ENCODE peak calls at places on chromosomes 1 and 21, in six cellular contexts. I, K, R, G, A and J are unnamed samples.

GRCh38 chr1:68028566-68028965 is 21.9 kb downstream of the DIRAS3 start:
- DNase-seq in A (no peak), K (no peak), G (no peak), I (no peak), R (no peak), J (no peak)

GRCh38 chr1:7561331-7561921 is 209.7 kb upstream of the VAMP3 start:
- DNase-seq in R (no peak), I (peak; percentile 73), G (no peak), K (peak; percentile 63), A (peak; percentile 20), J (peak; percentile 64)

GRCh38 chr1:19352839-19353238 is 40.7 kb downstream of the SLC66A1 start:
- DNase-seq in R (no peak), I (no peak), G (no peak), K (no peak), A (no peak), J (no peak)

GRCh38 chr1:36528361-36529349 is 45.9 kb upstream of the CSF3R start:
- DNase-seq in K (no peak), I (no peak), A (no peak), R (no peak), G (no peak), J (no peak)

GRCh38 chr1:20590313-20590777 is 1.4 kb downstream of the CDA start:
- DNase-seq in A (no peak), R (no peak), I (no peak), K (no peak), G (peak; percentile 71), J (no peak)

GRCh38 chr1:16236091-16236494 is 890 bp downstream of the CPLANE2 start:
- DNase-seq in G (no peak), R (peak; percentile 78), K (no peak), A (peak; percentile 69), I (no peak), J (peak; percentile 57)

GRCh38 chr1:117371436-117372151 is 4.3 kb downstream of the MAN1A2 start:
- DNase-seq in I (no peak), A (no peak), K (no peak), R (no peak), G (no peak), J (no peak)

GRCh38 chr1:212754193-212754592 is 37.4 kb downstream of the NSL1 start:
- DNase-seq in K (no peak), G (no peak), R (peak; percentile 85), I (no peak), A (peak; percentile 72), J (no peak)

GRCh38 chr1:230916607-230917283 is 48.4 kb upstream of the C1orf198 start:
- DNase-seq in I (no peak), K (no peak), A (no peak), G (no peak), R (no peak), J (no peak)

GRCh38 chr1:182658055-182658454 is 26.3 kb downstream of the RGS8 start:
- DNase-seq in A (no peak), R (no peak), G (no peak), K (no peak), I (no peak), J (no peak)

GRCh38 chr1:11355594-11356467 is 82.8 kb downstream of the UBIAD1 start:
- DNase-seq in I (peak; percentile 43), R (no peak), G (no peak), A (no peak), K (no peak), J (no peak)

GRCh38 chr1:222930097-222930496 is 115.3 kb downstream of the DISP1 start:
- DNase-seq in G (no peak), R (no peak), A (no peak), I (no peak), K (no peak), J (no peak)

GRCh38 chr1:69569281-69569970 is 1.7 kb downstream of the LRRC7 start:
- DNase-seq in I (peak; percentile 35), G (no peak), K (peak; percentile 11), A (no peak), R (no peak), J (peak; percentile 3)

GRCh38 chr21:27572681-27573080 is 605.8 kb upstream of the ADAMTS5 start:
- DNase-seq in K (no peak), I (no peak), A (no peak), R (no peak), G (no peak), J (no peak)

GRCh38 chr1:204390731-204391466 is 20.7 kb downstream of the PPP1R15B start:
- DNase-seq in I (no peak), A (no peak), R (no peak), G (no peak), K (no peak), J (no peak)

GRCh38 chr21:29299046-29299905 is 554 bp downstream of the BACH1 start:
- DNase-seq in K (peak; percentile 59), A (no peak), I (peak; percentile 69), G (peak; percentile 78), R (peak; percentile 55), J (no peak)

GRCh38 chr1:157925419-157926166 is 67.9 kb upstream of the KIRREL1 start:
- DNase-seq in I (no peak), A (no peak), K (no peak), R (no peak), G (no peak), J (no peak)

GRCh38 chr1:113226118-113226517 is 153.1 kb downstream of the LRIG2 start:
- DNase-seq in I (no peak), G (peak; percentile 60), K (no peak), R (no peak), A (peak; percentile 76), J (peak; percentile 44)

DNA sequence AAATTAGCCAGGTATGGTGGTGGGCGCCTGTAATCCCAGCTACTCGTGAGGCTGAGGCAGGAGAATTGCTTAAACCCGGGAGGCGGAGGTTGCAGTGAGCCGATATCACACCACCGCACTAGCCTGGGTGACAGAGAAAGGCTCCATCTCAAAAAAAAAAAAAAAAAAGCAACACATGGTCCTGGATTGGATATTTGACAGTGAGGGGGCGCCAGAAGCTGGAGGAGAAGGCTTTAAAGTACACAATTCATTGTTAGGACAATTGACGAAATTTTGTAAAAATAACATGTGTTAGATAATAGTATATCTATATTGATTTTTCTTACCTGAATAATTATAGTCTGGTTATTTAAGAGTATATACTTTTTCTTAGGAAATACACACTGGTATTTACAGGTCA is 50.2 kb upstream of the USP25 start:
- DNase-seq in A (no peak), R (no peak), G (no peak), K (no peak), I (no peak), J (no peak)
- TF ChIP-seq CTCF in A (no peak), R (no peak), G (no peak), K (no peak), I (no peak), J (no peak)

GRCh38 chr1:9443913-9444445 is 95.3 kb upstream of the SLC25A33 start:
- DNase-seq in I (no peak), K (no peak), R (no peak), G (no peak), A (no peak), J (no peak)

GRCh38 chr1:9440763-9441194 is 98.5 kb upstream of the SLC25A33 start:
- DNase-seq in A (no peak), K (no peak), R (no peak), I (no peak), G (no peak), J (no peak)

GRCh38 chr1:9440261-9440660 is 99.0 kb upstream of the SLC25A33 start:
- DNase-seq in G (no peak), I (no peak), K (no peak), A (no peak), R (no peak), J (no peak)

GRCh38 chr1:9442986-9443385 is 96.3 kb upstream of the SLC25A33 start:
- DNase-seq in I (no peak), K (no peak), A (no peak), G (no peak), R (no peak), J (no peak)

GRCh38 chr1:9442266-9442846 is 96.9 kb upstream of the SLC25A33 start:
- DNase-seq in G (no peak), K (no peak), R (no peak), I (no peak), A (no peak), J (no peak)
- TF ChIP-seq CTCF in G (no peak), K (no peak), R (no peak), I (no peak), A (no peak), J (no peak)

GRCh38 chr1:43009274-43009673 is 50.6 kb upstream of the SLC2A1 start:
- DNase-seq in G (no peak), I (no peak), K (no peak), A (no peak), R (no peak), J (no peak)

GRCh38 chr1:43007377-43008105 is 48.9 kb upstream of the SLC2A1 start:
- DNase-seq in G (no peak), I (no peak), A (no peak), K (peak; percentile 29), R (no peak), J (no peak)

GRCh38 chr1:43011020-43011419 is 52.4 kb upstream of the SLC2A1 start:
- DNase-seq in G (no peak), K (no peak), A (no peak), R (no peak), I (no peak), J (no peak)

GRCh38 chr1:43008106-43008424 is 49.4 kb upstream of the SLC2A1 start:
- DNase-seq in K (peak; percentile 41), A (no peak), I (peak; percentile 50), G (no peak), R (no peak), J (no peak)

DNA sequence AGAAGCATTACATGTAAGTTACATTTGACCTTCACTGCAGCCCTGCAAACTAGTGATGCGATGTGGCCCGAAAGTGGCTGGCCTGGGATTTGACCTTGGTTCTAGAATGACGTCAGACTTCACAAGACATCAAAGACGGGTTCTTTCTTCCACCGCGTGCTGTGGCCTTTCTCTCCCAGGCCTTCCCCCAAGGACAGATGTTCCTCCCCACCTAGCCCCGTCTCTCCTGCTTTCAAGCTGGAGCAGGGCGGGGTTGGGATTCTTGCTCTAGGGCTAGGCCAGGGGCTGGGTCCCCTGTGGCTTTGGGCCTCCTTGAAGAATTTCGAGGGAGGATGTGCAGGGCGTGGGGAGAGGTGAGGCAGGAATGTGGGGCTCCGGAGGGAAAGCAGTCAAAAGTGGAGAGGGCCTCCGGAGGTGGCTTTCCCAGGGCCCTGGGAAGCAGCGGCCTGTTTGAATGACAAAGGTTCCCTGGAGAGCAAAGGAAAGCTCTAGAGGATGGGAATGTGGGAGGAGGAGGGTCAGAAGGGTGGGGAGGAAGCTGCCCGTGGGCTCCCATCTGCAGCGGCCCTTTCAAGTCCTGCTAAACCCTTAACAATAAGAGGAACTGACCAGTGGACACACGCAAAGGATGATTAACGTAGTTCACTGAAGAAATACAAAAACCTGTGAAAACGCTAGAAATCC is 49.9 kb upstream of the SLC2A1 start:
- DNase-seq in G (no peak), K (peak; percentile 52), I (no peak), R (no peak), A (no peak), J (no peak)
- TF ChIP-seq CTCF in G (no peak), K (no peak), I (no peak), R (no peak), A (no peak), J (no peak)

DNA sequence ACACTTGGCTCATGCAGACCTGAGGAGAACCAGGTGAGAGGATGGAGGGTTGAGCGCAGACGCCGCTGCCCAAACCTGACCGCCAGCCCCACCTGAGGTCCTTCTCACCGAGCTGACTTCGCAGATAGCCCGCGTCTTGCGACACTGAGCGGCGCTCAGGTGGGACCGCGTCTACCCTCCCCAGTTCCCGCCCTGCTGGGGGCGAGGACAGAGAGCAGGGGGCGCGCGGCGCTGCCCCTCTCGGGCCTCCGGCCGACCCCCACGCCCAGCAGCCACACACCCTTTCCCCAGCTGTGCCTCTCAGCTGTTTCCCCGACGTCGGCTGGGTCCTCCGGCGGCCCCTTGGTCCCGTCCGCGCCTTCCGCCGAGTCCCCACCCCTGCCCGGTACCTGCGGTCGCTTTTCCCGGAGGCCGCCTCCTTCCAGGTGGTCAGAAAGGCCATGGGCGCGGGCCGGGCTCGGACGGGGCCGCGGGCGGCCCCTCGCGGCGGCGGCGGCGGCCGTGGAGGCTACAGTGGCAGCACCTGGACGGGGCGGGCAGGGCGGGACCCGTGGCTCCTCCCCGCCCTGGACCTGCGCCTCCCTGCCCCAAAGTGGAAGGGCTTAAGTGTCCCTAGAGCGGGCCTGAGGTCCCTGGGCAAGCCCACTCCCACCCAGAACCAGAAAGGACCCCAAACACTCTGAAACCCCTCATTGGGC is 14.4 kb upstream of the TTC39A start:
- DNase-seq in R (no peak), A (no peak), K (peak; percentile 31), G (no peak), I (peak; percentile 33), J (peak; percentile 63)
- TF ChIP-seq CTCF in R (no peak), A (no peak), K (no peak), G (peak; percentile 23), I (no peak), J (no peak)